ENCODE peak calls at places on chromosomes 6 and 20, in five cellular contexts. One of them, this sample, is unnamed.
A peak's percentile ranks its signal among the peaks of the same experiment; 100 is the strongest.

GRCh38 chr20:38888059-38888831 is 38.0 kb upstream of the FAM83D start:
- DNase-seq in pancreas: no peak
- DNase-seq in lower lobe of right lung: no peak
- DNase-seq in PC-9: no peak
- DNase-seq in brain microvascular endothelial cell: no peak
- DNase-seq in this sample: no peak

GRCh38 chr6:169379495-169380070 is 125.9 kb upstream of the THBS2 start:
- DNase-seq in brain microvascular endothelial cell: no peak
- DNase-seq in lower lobe of right lung: no peak
- DNase-seq in pancreas: no peak
- DNase-seq in PC-9: no peak
- DNase-seq in this sample: no peak

GRCh38 chr6:139644821-139645220 is 270.4 kb upstream of the CITED2 start:
- DNase-seq in pancreas: no peak
- DNase-seq in lower lobe of right lung: no peak
- DNase-seq in brain microvascular endothelial cell: peak; percentile 13
- DNase-seq in PC-9: no peak
- DNase-seq in this sample: no peak

GRCh38 chr20:59667981-59668515 is 63.7 kb downstream of the PHACTR3 start:
- DNase-seq in brain microvascular endothelial cell: no peak
- DNase-seq in PC-9: no peak
- DNase-seq in lower lobe of right lung: no peak
- DNase-seq in pancreas: no peak
- DNase-seq in this sample: no peak

GRCh38 chr6:138527376-138528092 is 28.2 kb upstream of the NHSL1 start:
- DNase-seq in lower lobe of right lung: no peak
- DNase-seq in PC-9: no peak
- DNase-seq in brain microvascular endothelial cell: no peak
- DNase-seq in pancreas: no peak
- DNase-seq in this sample: no peak

GRCh38 chr6:3366596-3367413 is 90.0 kb downstream of the SLC22A23 start:
- DNase-seq in pancreas: no peak
- DNase-seq in brain microvascular endothelial cell: no peak
- DNase-seq in PC-9: no peak
- DNase-seq in lower lobe of right lung: no peak
- DNase-seq in this sample: no peak

GRCh38 chr6:144151010-144151727 is 852 bp downstream of the STX11 start:
- DNase-seq in lower lobe of right lung: peak; percentile 50
- DNase-seq in pancreas: peak; percentile 29
- DNase-seq in PC-9: peak; percentile 19
- DNase-seq in brain microvascular endothelial cell: no peak
- DNase-seq in this sample: no peak

GRCh38 chr6:132607544-132608233 is 16.4 kb downstream of the TAAR2 start:
- DNase-seq in pancreas: no peak
- DNase-seq in brain microvascular endothelial cell: no peak
- DNase-seq in PC-9: no peak
- DNase-seq in lower lobe of right lung: no peak
- DNase-seq in this sample: no peak

GRCh38 chr6:52351879-52352238 is 10.1 kb upstream of the PAQR8 start:
- DNase-seq in pancreas: no peak
- DNase-seq in lower lobe of right lung: no peak
- DNase-seq in brain microvascular endothelial cell: no peak
- DNase-seq in PC-9: no peak
- DNase-seq in this sample: no peak

GRCh38 chr6:83518946-83519489 is 6.7 kb downstream of the PRSS35 start:
- DNase-seq in pancreas: no peak
- DNase-seq in lower lobe of right lung: no peak
- DNase-seq in PC-9: no peak
- DNase-seq in brain microvascular endothelial cell: peak; percentile 23
- DNase-seq in this sample: no peak
- TF ChIP-seq CTCF in pancreas: no peak
- TF ChIP-seq CTCF in lower lobe of right lung: peak; percentile 18
- TF ChIP-seq CTCF in PC-9: no peak
- TF ChIP-seq CTCF in brain microvascular endothelial cell: peak; percentile 69
- TF ChIP-seq CTCF in this sample: peak; percentile 45

DNA sequence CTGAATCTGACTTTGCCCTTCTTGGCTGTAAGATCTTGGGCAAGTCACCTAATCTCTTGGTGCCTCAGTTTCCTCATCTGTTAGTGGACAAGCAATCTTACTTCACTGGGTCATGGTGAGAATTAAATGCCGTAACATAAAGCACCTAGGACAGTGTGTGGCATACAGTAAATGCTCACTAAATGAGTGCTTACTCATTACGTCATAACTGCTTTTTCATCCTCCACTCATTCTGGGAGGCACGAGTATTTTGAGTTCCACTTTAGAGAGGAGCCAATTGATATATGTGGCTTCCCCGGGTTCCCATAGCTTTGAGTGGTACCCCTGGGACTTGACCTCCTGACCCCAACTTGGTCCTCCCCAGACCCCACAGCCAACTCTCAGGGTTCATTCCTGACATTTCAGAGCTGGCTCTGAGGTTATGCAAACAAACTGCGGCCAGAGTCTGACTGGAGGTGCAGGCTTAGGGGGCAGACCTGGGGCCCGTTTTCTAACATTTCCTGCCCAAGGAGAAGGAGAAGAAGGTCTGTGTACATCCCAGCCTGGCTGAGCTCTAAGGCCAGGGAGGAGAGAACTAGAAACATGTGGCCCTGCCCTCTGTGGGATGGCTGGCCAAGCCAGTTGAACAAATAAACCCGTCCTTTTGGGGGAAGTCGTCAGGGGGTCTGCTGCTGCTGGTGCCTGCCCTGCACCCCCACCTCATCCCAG is 5.8 kb downstream of the ANGPT4 start:
- DNase-seq in pancreas: no peak
- DNase-seq in lower lobe of right lung: no peak
- DNase-seq in PC-9: no peak
- DNase-seq in brain microvascular endothelial cell: no peak
- DNase-seq in this sample: no peak
- H3K4me3 ChIP-seq in pancreas: no peak overlapping the region
- H3K4me3 ChIP-seq in lower lobe of right lung: no peak overlapping the region
- H3K4me3 ChIP-seq in PC-9: no peak overlapping the region
- H3K4me3 ChIP-seq in brain microvascular endothelial cell: no peak overlapping the region
- H3K4me3 ChIP-seq in this sample: no peak overlapping the region

GRCh38 chr20:43432498-43432897 is 25.2 kb upstream of the SRSF6 start:
- DNase-seq in brain microvascular endothelial cell: no peak
- DNase-seq in PC-9: no peak
- DNase-seq in pancreas: no peak
- DNase-seq in lower lobe of right lung: no peak
- DNase-seq in this sample: no peak
- TF ChIP-seq CTCF in brain microvascular endothelial cell: no peak
- TF ChIP-seq CTCF in PC-9: no peak
- TF ChIP-seq CTCF in pancreas: no peak
- TF ChIP-seq CTCF in lower lobe of right lung: no peak
- TF ChIP-seq CTCF in this sample: peak; percentile 19

GRCh38 chr20:35263609-35264223 is 14.2 kb downstream of the MMP24OS start:
- DNase-seq in pancreas: peak; percentile 78
- DNase-seq in PC-9: peak; percentile 59
- DNase-seq in brain microvascular endothelial cell: no peak
- DNase-seq in lower lobe of right lung: peak; percentile 77
- DNase-seq in this sample: peak; percentile 82
- H3K4me3 ChIP-seq in pancreas: no peak overlapping the region
- H3K4me3 ChIP-seq in PC-9: no peak overlapping the region
- H3K4me3 ChIP-seq in brain microvascular endothelial cell: no peak overlapping the region
- H3K4me3 ChIP-seq in lower lobe of right lung: peak overlapping the region; percentile 41
- H3K4me3 ChIP-seq in this sample: peak overlapping the region; percentile 8

GRCh38 chr6:37785688-37786270 is 33.7 kb upstream of the ZFAND3 start:
- DNase-seq in PC-9: no peak
- DNase-seq in brain microvascular endothelial cell: no peak
- DNase-seq in lower lobe of right lung: no peak
- DNase-seq in pancreas: no peak
- DNase-seq in this sample: no peak
- TF ChIP-seq CTCF in PC-9: no peak
- TF ChIP-seq CTCF in brain microvascular endothelial cell: no peak
- TF ChIP-seq CTCF in lower lobe of right lung: no peak
- TF ChIP-seq CTCF in pancreas: no peak
- TF ChIP-seq CTCF in this sample: no peak

DNA sequence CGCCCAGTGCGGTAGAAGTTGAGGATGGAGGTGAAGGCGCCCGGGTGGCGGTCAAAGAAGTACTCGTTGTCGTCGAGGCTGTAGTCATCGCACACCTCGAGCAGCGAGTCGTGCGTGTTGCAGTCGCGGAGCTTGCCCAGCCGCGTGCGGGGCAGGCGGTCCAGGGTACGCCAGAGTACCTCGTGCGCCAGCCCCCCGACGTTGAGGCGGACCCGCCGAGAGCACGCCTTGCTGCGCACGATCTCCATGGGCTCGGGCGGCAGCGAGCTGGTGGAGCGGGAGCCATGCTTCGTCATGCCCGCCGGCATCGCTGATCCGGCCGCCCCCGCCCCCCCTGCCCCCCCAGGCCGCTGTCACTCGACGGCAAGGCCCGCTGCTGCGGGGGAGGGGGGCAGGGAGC is 295 bp downstream of the KCNB1 start:
- DNase-seq in brain microvascular endothelial cell: no peak
- DNase-seq in lower lobe of right lung: no peak
- DNase-seq in PC-9: no peak
- DNase-seq in pancreas: no peak
- DNase-seq in this sample: no peak
- H3K4me3 ChIP-seq in brain microvascular endothelial cell: no peak overlapping the region
- H3K4me3 ChIP-seq in lower lobe of right lung: no peak overlapping the region
- H3K4me3 ChIP-seq in PC-9: no peak overlapping the region
- H3K4me3 ChIP-seq in pancreas: no peak overlapping the region
- H3K4me3 ChIP-seq in this sample: no peak overlapping the region

DNA sequence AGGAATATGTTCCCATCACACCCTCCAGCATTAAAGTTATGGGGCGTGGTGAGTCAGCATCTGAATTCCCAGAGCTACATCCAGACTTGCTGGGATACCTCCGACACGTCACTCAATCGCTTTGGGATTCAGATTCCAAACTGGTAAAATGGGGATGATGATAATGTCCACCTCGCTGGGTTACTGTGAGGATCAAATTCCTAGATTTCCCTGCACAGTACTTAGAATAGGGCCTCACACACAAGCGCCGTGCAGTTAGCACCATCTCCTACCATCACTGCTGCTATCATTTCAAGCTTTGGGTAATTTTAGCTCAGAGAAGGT is 107.2 kb downstream of the SULF2 start:
- DNase-seq in pancreas: no peak
- DNase-seq in PC-9: no peak
- DNase-seq in lower lobe of right lung: no peak
- DNase-seq in brain microvascular endothelial cell: no peak
- DNase-seq in this sample: no peak
- TF ChIP-seq CTCF in pancreas: no peak
- TF ChIP-seq CTCF in PC-9: no peak
- TF ChIP-seq CTCF in lower lobe of right lung: no peak
- TF ChIP-seq CTCF in brain microvascular endothelial cell: no peak
- TF ChIP-seq CTCF in this sample: no peak

GRCh38 chr6:63571382-63571882 is 848 bp upstream of the LOC128125822 start:
- DNase-seq in lower lobe of right lung: no peak
- DNase-seq in PC-9: no peak
- DNase-seq in brain microvascular endothelial cell: no peak
- DNase-seq in pancreas: no peak
- DNase-seq in this sample: no peak

GRCh38 chr6:63560806-63561672 is 11.2 kb upstream of the LOC128125822 start:
- DNase-seq in lower lobe of right lung: no peak
- DNase-seq in PC-9: no peak
- DNase-seq in pancreas: no peak
- DNase-seq in brain microvascular endothelial cell: no peak
- DNase-seq in this sample: no peak

GRCh38 chr6:63565058-63565726 is 7.1 kb upstream of the LOC128125822 start:
- DNase-seq in lower lobe of right lung: no peak
- DNase-seq in brain microvascular endothelial cell: no peak
- DNase-seq in pancreas: no peak
- DNase-seq in PC-9: no peak
- DNase-seq in this sample: no peak

GRCh38 chr6:63567966-63568365 is 4.3 kb upstream of the LOC128125822 start:
- DNase-seq in lower lobe of right lung: no peak
- DNase-seq in PC-9: no peak
- DNase-seq in pancreas: no peak
- DNase-seq in brain microvascular endothelial cell: no peak
- DNase-seq in this sample: no peak

GRCh38 chr6:63565727-63566625 is 6.3 kb upstream of the LOC128125822 start:
- DNase-seq in pancreas: no peak
- DNase-seq in lower lobe of right lung: no peak
- DNase-seq in PC-9: no peak
- DNase-seq in brain microvascular endothelial cell: peak; percentile 38
- DNase-seq in this sample: no peak
- H3K4me3 ChIP-seq in pancreas: no peak overlapping the region
- H3K4me3 ChIP-seq in lower lobe of right lung: no peak overlapping the region
- H3K4me3 ChIP-seq in PC-9: no peak overlapping the region
- H3K4me3 ChIP-seq in brain microvascular endothelial cell: no peak overlapping the region
- H3K4me3 ChIP-seq in this sample: no peak overlapping the region